ENCODE peak calls at places on chromosome 9, in nine cellular contexts. One of them, this sample, is unnamed.

GRCh38 chr9:78552802-78553201 is 255.9 kb downstream of the PSAT1 start:
- DNase-seq in endothelial cell of umbilical vein: no peak
- DNase-seq in stimulated activated CD8-positive, alpha-beta memory T cell treated with anti-CD3 and anti-CD28 coated beads, Interleukin-7, amount 100 ng/mL, for 24 hours: no peak
- DNase-seq in head of caudate nucleus: no peak
- DNase-seq in A549: no peak
- DNase-seq in activated CD8-positive, alpha-beta memory T cell treated with anti-CD3 and anti-CD28 coated beads, Interleukin-2, amount 50 U/mL, for 4 hours: no peak
- DNase-seq in PC-3: no peak
- DNase-seq in GM12892: no peak
- DNase-seq in tibial nerve: no peak
- DNase-seq in this sample: peak; percentile 26

GRCh38 chr9:72353455-72354116 is 11.4 kb downstream of the ZFAND5 start:
- DNase-seq in endothelial cell of umbilical vein: no peak
- DNase-seq in stimulated activated CD8-positive, alpha-beta memory T cell treated with anti-CD3 and anti-CD28 coated beads, Interleukin-7, amount 100 ng/mL, for 24 hours: no peak
- DNase-seq in head of caudate nucleus: no peak
- DNase-seq in A549: no peak
- DNase-seq in activated CD8-positive, alpha-beta memory T cell treated with anti-CD3 and anti-CD28 coated beads, Interleukin-2, amount 50 U/mL, for 4 hours: no peak
- DNase-seq in PC-3: no peak
- DNase-seq in GM12892: no peak
- DNase-seq in tibial nerve: no peak
- DNase-seq in this sample: no peak

GRCh38 chr9:112176410-112177010 is 1.4 kb upstream of the SUSD1 start:
- DNase-seq in endothelial cell of umbilical vein: no peak
- DNase-seq in stimulated activated CD8-positive, alpha-beta memory T cell treated with anti-CD3 and anti-CD28 coated beads, Interleukin-7, amount 100 ng/mL, for 24 hours: no peak
- DNase-seq in head of caudate nucleus: no peak
- DNase-seq in A549: no peak
- DNase-seq in activated CD8-positive, alpha-beta memory T cell treated with anti-CD3 and anti-CD28 coated beads, Interleukin-2, amount 50 U/mL, for 4 hours: no peak
- DNase-seq in PC-3: no peak
- DNase-seq in GM12892: no peak
- DNase-seq in tibial nerve: no peak
- DNase-seq in this sample: no peak

GRCh38 chr9:2298217-2298616 is 283.1 kb downstream of the SMARCA2 start:
- DNase-seq in endothelial cell of umbilical vein: no peak
- DNase-seq in stimulated activated CD8-positive, alpha-beta memory T cell treated with anti-CD3 and anti-CD28 coated beads, Interleukin-7, amount 100 ng/mL, for 24 hours: no peak
- DNase-seq in head of caudate nucleus: no peak
- DNase-seq in A549: no peak
- DNase-seq in activated CD8-positive, alpha-beta memory T cell treated with anti-CD3 and anti-CD28 coated beads, Interleukin-2, amount 50 U/mL, for 4 hours: no peak
- DNase-seq in PC-3: no peak
- DNase-seq in GM12892: no peak
- DNase-seq in tibial nerve: no peak
- DNase-seq in this sample: no peak

GRCh38 chr9:128149001-128149701 is at the start of gene LCN2:
- DNase-seq in endothelial cell of umbilical vein: no peak
- DNase-seq in stimulated activated CD8-positive, alpha-beta memory T cell treated with anti-CD3 and anti-CD28 coated beads, Interleukin-7, amount 100 ng/mL, for 24 hours: no peak
- DNase-seq in head of caudate nucleus: no peak
- DNase-seq in A549: peak; percentile 31
- DNase-seq in activated CD8-positive, alpha-beta memory T cell treated with anti-CD3 and anti-CD28 coated beads, Interleukin-2, amount 50 U/mL, for 4 hours: no peak
- DNase-seq in PC-3: peak; percentile 94
- DNase-seq in GM12892: peak; percentile 8
- DNase-seq in tibial nerve: no peak
- DNase-seq in this sample: no peak

GRCh38 chr9:22147818-22148573 is 138.9 kb upstream of the CDKN2B start:
- DNase-seq in endothelial cell of umbilical vein: peak; percentile 69
- DNase-seq in stimulated activated CD8-positive, alpha-beta memory T cell treated with anti-CD3 and anti-CD28 coated beads, Interleukin-7, amount 100 ng/mL, for 24 hours: no peak
- DNase-seq in head of caudate nucleus: no peak
- DNase-seq in A549: no peak
- DNase-seq in activated CD8-positive, alpha-beta memory T cell treated with anti-CD3 and anti-CD28 coated beads, Interleukin-2, amount 50 U/mL, for 4 hours: no peak
- DNase-seq in PC-3: peak; percentile 77
- DNase-seq in GM12892: no peak
- DNase-seq in tibial nerve: no peak
- DNase-seq in this sample: peak; percentile 94

GRCh38 chr9:120183615-120184014 is 396.4 kb downstream of the CDK5RAP2 start:
- DNase-seq in endothelial cell of umbilical vein: no peak
- DNase-seq in stimulated activated CD8-positive, alpha-beta memory T cell treated with anti-CD3 and anti-CD28 coated beads, Interleukin-7, amount 100 ng/mL, for 24 hours: no peak
- DNase-seq in head of caudate nucleus: no peak
- DNase-seq in A549: no peak
- DNase-seq in activated CD8-positive, alpha-beta memory T cell treated with anti-CD3 and anti-CD28 coated beads, Interleukin-2, amount 50 U/mL, for 4 hours: no peak
- DNase-seq in PC-3: no peak
- DNase-seq in GM12892: no peak
- DNase-seq in tibial nerve: no peak
- DNase-seq in this sample: no peak

GRCh38 chr9:122188369-122188768 is 28.7 kb downstream of the MORN5 start:
- DNase-seq in endothelial cell of umbilical vein: no peak
- DNase-seq in stimulated activated CD8-positive, alpha-beta memory T cell treated with anti-CD3 and anti-CD28 coated beads, Interleukin-7, amount 100 ng/mL, for 24 hours: no peak
- DNase-seq in head of caudate nucleus: no peak
- DNase-seq in A549: no peak
- DNase-seq in activated CD8-positive, alpha-beta memory T cell treated with anti-CD3 and anti-CD28 coated beads, Interleukin-2, amount 50 U/mL, for 4 hours: no peak
- DNase-seq in PC-3: no peak
- DNase-seq in GM12892: no peak
- DNase-seq in tibial nerve: no peak
- DNase-seq in this sample: no peak

GRCh38 chr9:113598451-113598850 is 134.9 kb downstream of the RGS3 start:
- DNase-seq in endothelial cell of umbilical vein: no peak
- DNase-seq in stimulated activated CD8-positive, alpha-beta memory T cell treated with anti-CD3 and anti-CD28 coated beads, Interleukin-7, amount 100 ng/mL, for 24 hours: no peak
- DNase-seq in head of caudate nucleus: no peak
- DNase-seq in A549: no peak
- DNase-seq in activated CD8-positive, alpha-beta memory T cell treated with anti-CD3 and anti-CD28 coated beads, Interleukin-2, amount 50 U/mL, for 4 hours: no peak
- DNase-seq in PC-3: no peak
- DNase-seq in GM12892: no peak
- DNase-seq in tibial nerve: no peak
- DNase-seq in this sample: no peak

GRCh38 chr9:110748251-110748893 is 79.8 kb downstream of the MUSK start:
- DNase-seq in endothelial cell of umbilical vein: peak; percentile 42
- DNase-seq in stimulated activated CD8-positive, alpha-beta memory T cell treated with anti-CD3 and anti-CD28 coated beads, Interleukin-7, amount 100 ng/mL, for 24 hours: no peak
- DNase-seq in head of caudate nucleus: no peak
- DNase-seq in A549: no peak
- DNase-seq in activated CD8-positive, alpha-beta memory T cell treated with anti-CD3 and anti-CD28 coated beads, Interleukin-2, amount 50 U/mL, for 4 hours: no peak
- DNase-seq in PC-3: no peak
- DNase-seq in GM12892: no peak
- DNase-seq in tibial nerve: no peak
- DNase-seq in this sample: peak; percentile 25

GRCh38 chr9:13513710-13514444 is 234.4 kb upstream of the MPDZ start:
- DNase-seq in endothelial cell of umbilical vein: peak; percentile 9
- DNase-seq in stimulated activated CD8-positive, alpha-beta memory T cell treated with anti-CD3 and anti-CD28 coated beads, Interleukin-7, amount 100 ng/mL, for 24 hours: no peak
- DNase-seq in head of caudate nucleus: no peak
- DNase-seq in A549: no peak
- DNase-seq in activated CD8-positive, alpha-beta memory T cell treated with anti-CD3 and anti-CD28 coated beads, Interleukin-2, amount 50 U/mL, for 4 hours: no peak
- DNase-seq in PC-3: peak; percentile 58
- DNase-seq in GM12892: no peak
- DNase-seq in tibial nerve: no peak
- DNase-seq in this sample: peak; percentile 6

GRCh38 chr9:7756088-7756487 is 43.5 kb downstream of the DMAC1 start:
- DNase-seq in endothelial cell of umbilical vein: peak; percentile 2
- DNase-seq in stimulated activated CD8-positive, alpha-beta memory T cell treated with anti-CD3 and anti-CD28 coated beads, Interleukin-7, amount 100 ng/mL, for 24 hours: no peak
- DNase-seq in head of caudate nucleus: no peak
- DNase-seq in A549: no peak
- DNase-seq in activated CD8-positive, alpha-beta memory T cell treated with anti-CD3 and anti-CD28 coated beads, Interleukin-2, amount 50 U/mL, for 4 hours: no peak
- DNase-seq in PC-3: no peak
- DNase-seq in GM12892: peak; percentile 2
- DNase-seq in tibial nerve: no peak
- DNase-seq in this sample: no peak

GRCh38 chr9:121333950-121334773 is 35.9 kb downstream of the STOM start:
- DNase-seq in endothelial cell of umbilical vein: no peak
- DNase-seq in stimulated activated CD8-positive, alpha-beta memory T cell treated with anti-CD3 and anti-CD28 coated beads, Interleukin-7, amount 100 ng/mL, for 24 hours: no peak
- DNase-seq in head of caudate nucleus: no peak
- DNase-seq in A549: no peak
- DNase-seq in activated CD8-positive, alpha-beta memory T cell treated with anti-CD3 and anti-CD28 coated beads, Interleukin-2, amount 50 U/mL, for 4 hours: no peak
- DNase-seq in PC-3: no peak
- DNase-seq in GM12892: no peak
- DNase-seq in tibial nerve: no peak
- DNase-seq in this sample: no peak

GRCh38 chr9:112671256-112671655 is 46.7 kb downstream of the INIP start:
- DNase-seq in endothelial cell of umbilical vein: peak; percentile 56
- DNase-seq in stimulated activated CD8-positive, alpha-beta memory T cell treated with anti-CD3 and anti-CD28 coated beads, Interleukin-7, amount 100 ng/mL, for 24 hours: no peak
- DNase-seq in head of caudate nucleus: no peak
- DNase-seq in A549: no peak
- DNase-seq in activated CD8-positive, alpha-beta memory T cell treated with anti-CD3 and anti-CD28 coated beads, Interleukin-2, amount 50 U/mL, for 4 hours: no peak
- DNase-seq in PC-3: no peak
- DNase-seq in GM12892: no peak
- DNase-seq in tibial nerve: no peak
- DNase-seq in this sample: no peak

GRCh38 chr9:114516913-114517312 is 11.6 kb upstream of the WHRN start:
- DNase-seq in endothelial cell of umbilical vein: no peak
- DNase-seq in stimulated activated CD8-positive, alpha-beta memory T cell treated with anti-CD3 and anti-CD28 coated beads, Interleukin-7, amount 100 ng/mL, for 24 hours: no peak
- DNase-seq in head of caudate nucleus: no peak
- DNase-seq in A549: no peak
- DNase-seq in activated CD8-positive, alpha-beta memory T cell treated with anti-CD3 and anti-CD28 coated beads, Interleukin-2, amount 50 U/mL, for 4 hours: no peak
- DNase-seq in PC-3: peak; percentile 61
- DNase-seq in GM12892: no peak
- DNase-seq in tibial nerve: no peak
- DNase-seq in this sample: peak; percentile 91

GRCh38 chr9:15999422-16000339 is 446.8 kb downstream of the CCDC171 start:
- DNase-seq in endothelial cell of umbilical vein: peak; percentile 52
- DNase-seq in stimulated activated CD8-positive, alpha-beta memory T cell treated with anti-CD3 and anti-CD28 coated beads, Interleukin-7, amount 100 ng/mL, for 24 hours: no peak
- DNase-seq in head of caudate nucleus: no peak
- DNase-seq in A549: peak; percentile 50
- DNase-seq in activated CD8-positive, alpha-beta memory T cell treated with anti-CD3 and anti-CD28 coated beads, Interleukin-2, amount 50 U/mL, for 4 hours: no peak
- DNase-seq in PC-3: peak; percentile 88
- DNase-seq in GM12892: no peak
- DNase-seq in tibial nerve: no peak
- DNase-seq in this sample: peak; percentile 87

GRCh38 chr9:87310827-87311564 is 186.7 kb upstream of the DAPK1 start:
- DNase-seq in endothelial cell of umbilical vein: no peak
- DNase-seq in stimulated activated CD8-positive, alpha-beta memory T cell treated with anti-CD3 and anti-CD28 coated beads, Interleukin-7, amount 100 ng/mL, for 24 hours: no peak
- DNase-seq in head of caudate nucleus: no peak
- DNase-seq in A549: no peak
- DNase-seq in activated CD8-positive, alpha-beta memory T cell treated with anti-CD3 and anti-CD28 coated beads, Interleukin-2, amount 50 U/mL, for 4 hours: no peak
- DNase-seq in PC-3: no peak
- DNase-seq in GM12892: no peak
- DNase-seq in tibial nerve: no peak
- DNase-seq in this sample: no peak

GRCh38 chr9:81716409-81716808 is 27.1 kb upstream of the TLE1 start:
- DNase-seq in endothelial cell of umbilical vein: no peak
- DNase-seq in stimulated activated CD8-positive, alpha-beta memory T cell treated with anti-CD3 and anti-CD28 coated beads, Interleukin-7, amount 100 ng/mL, for 24 hours: no peak
- DNase-seq in head of caudate nucleus: no peak
- DNase-seq in A549: no peak
- DNase-seq in activated CD8-positive, alpha-beta memory T cell treated with anti-CD3 and anti-CD28 coated beads, Interleukin-2, amount 50 U/mL, for 4 hours: no peak
- DNase-seq in PC-3: peak; percentile 49
- DNase-seq in GM12892: no peak
- DNase-seq in tibial nerve: no peak
- DNase-seq in this sample: no peak

GRCh38 chr9:102587231-102587630 is 407.9 kb upstream of the CYLC2 start:
- DNase-seq in endothelial cell of umbilical vein: no peak
- DNase-seq in stimulated activated CD8-positive, alpha-beta memory T cell treated with anti-CD3 and anti-CD28 coated beads, Interleukin-7, amount 100 ng/mL, for 24 hours: no peak
- DNase-seq in head of caudate nucleus: no peak
- DNase-seq in A549: no peak
- DNase-seq in activated CD8-positive, alpha-beta memory T cell treated with anti-CD3 and anti-CD28 coated beads, Interleukin-2, amount 50 U/mL, for 4 hours: no peak
- DNase-seq in PC-3: no peak
- DNase-seq in GM12892: no peak
- DNase-seq in tibial nerve: no peak
- DNase-seq in this sample: no peak